ENCODE peak calls at places on chromosomes 4 and X, in four cellular contexts. Z is OCI-LY7, E is MM.1S, U is GM23338. W is an unnamed sample. For H3K79me2, the result is how much of the 10 kb centered on the place peaks cover.

GRCh38 chr4:25358515-25359275 is 18.4 kb upstream of the ANAPC4 start:
- DNase-seq in Z (peak), E (no peak), U (peak), W (no peak)

GRCh38 chrX:23742174-23742692 is 843 bp downstream of the ACOT9 start:
- DNase-seq in Z (peak), E (peak), U (peak), W (peak)

GRCh38 chr4:2930821-2931764 is 32.1 kb downstream of the NOP14 start:
- DNase-seq in Z (no peak), E (no peak), U (no peak), W (no peak)

GRCh38 chr4:165738571-165738970 is 134.5 kb upstream of the TLL1 start:
- DNase-seq in Z (no peak), E (no peak), U (no peak), W (no peak)

GRCh38 chr4:138952405-138952804 is 63.2 kb upstream of the NOCT start:
- DNase-seq in Z (no peak), E (no peak), U (no peak), W (no peak)

GRCh38 chr4:188812644-188813043 is 673.4 kb downstream of the TRIML1 start:
- DNase-seq in Z (no peak), E (no peak), U (no peak), W (no peak)

GRCh38 chrX:43655961-43656494 is at the start of gene MAOA:
- DNase-seq in Z (no peak), E (no peak), U (peak), W (peak)

GRCh38 chr4:128159967-128160366 is 98.9 kb downstream of the LARP1B start:
- DNase-seq in Z (no peak), E (no peak), U (no peak), W (no peak)

GRCh38 chr4:40515398-40516293 is 114.0 kb downstream of the RBM47 start:
- DNase-seq in Z (peak), E (peak), U (peak), W (peak)

GRCh38 chr4:68062501-68062900 is 67.2 kb downstream of the TMPRSS11F start:
- DNase-seq in Z (no peak), E (no peak), U (no peak), W (no peak)

GRCh38 chr4:122458625-122459024 is 2.1 kb upstream of the IL2 start:
- DNase-seq in Z (no peak), E (no peak), U (peak), W (no peak)

DNA sequence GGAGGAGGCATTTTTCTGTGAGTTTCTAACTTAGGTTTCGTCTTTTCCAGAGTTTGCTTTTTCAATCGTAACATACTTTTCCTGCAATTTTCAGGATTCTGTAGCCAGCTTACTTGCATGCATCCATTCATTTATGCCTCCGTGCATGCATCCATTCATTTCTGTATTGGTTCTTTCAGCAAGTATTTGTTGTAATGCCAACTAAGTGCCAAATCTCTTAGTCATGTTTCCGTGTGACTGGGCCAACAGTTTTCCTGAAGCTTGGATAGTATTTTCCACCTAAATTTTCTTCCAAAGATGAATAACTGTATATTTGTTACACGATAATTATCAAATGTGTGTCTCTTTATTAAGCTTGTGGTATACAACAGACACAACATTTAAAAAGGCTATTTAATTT is 41.5 kb downstream of the CBLL2 start:
- DNase-seq in Z (no peak), E (no peak), U (no peak), W (no peak)
- TF ChIP-seq EZH2phosphoT487 in Z (no peak), E (no peak), U (no peak), W (no peak)

GRCh38 chrX:110013968-110014367 is 11.1 kb downstream of the TMEM164 start:
- DNase-seq in Z (no peak), E (no peak), U (no peak), W (no peak)
- H3K79me2 ChIP-seq in Z (under half), E (half or more), U (under half), W (under half)

GRCh38 chr4:109560687-109561452 is 824 bp downstream of the MCUB start:
- DNase-seq in Z (peak), E (peak), U (peak), W (peak)
- TF ChIP-seq EZH2phosphoT487 in Z (no peak), E (no peak), U (no peak), W (no peak)

GRCh38 chr4:39324897-39325613 is 41.1 kb downstream of the RFC1 start:
- DNase-seq in Z (no peak), E (no peak), U (no peak), W (no peak)

GRCh38 chr4:39324446-39324845 is 41.7 kb downstream of the RFC1 start:
- DNase-seq in Z (no peak), E (no peak), U (no peak), W (no peak)

GRCh38 chr4:39320381-39321115 is 45.6 kb downstream of the RFC1 start:
- DNase-seq in Z (no peak), E (no peak), U (no peak), W (no peak)

GRCh38 chr4:39326468-39326960 is 39.6 kb downstream of the RFC1 start:
- DNase-seq in Z (no peak), E (no peak), U (no peak), W (no peak)

GRCh38 chr4:39323836-39324235 is 42.3 kb downstream of the RFC1 start:
- DNase-seq in Z (no peak), E (no peak), U (no peak), W (no peak)
- H3K79me2 ChIP-seq in Z (under half), E (under half), U (under half), W (under half)

GRCh38 chr4:101332424-101332823 is 14.9 kb downstream of the PPP3CA start:
- DNase-seq in Z (no peak), E (no peak), U (no peak), W (no peak)
- TF ChIP-seq EZH2phosphoT487 in Z (no peak), E (no peak), U (no peak), W (no peak)

GRCh38 chr4:76969941-76970529 is 20.5 kb downstream of the SEPTIN11 start:
- DNase-seq in Z (no peak), E (no peak), U (peak), W (peak)
- H3K79me2 ChIP-seq in Z (under half), E (under half), U (half or more), W (half or more)

GRCh38 chr4:37470243-37470642 is 215.9 kb downstream of the RELL1 start:
- DNase-seq in Z (no peak), E (no peak), U (no peak), W (no peak)
- TF ChIP-seq EZH2phosphoT487 in Z (no peak), E (no peak), U (no peak), W (no peak)

DNA sequence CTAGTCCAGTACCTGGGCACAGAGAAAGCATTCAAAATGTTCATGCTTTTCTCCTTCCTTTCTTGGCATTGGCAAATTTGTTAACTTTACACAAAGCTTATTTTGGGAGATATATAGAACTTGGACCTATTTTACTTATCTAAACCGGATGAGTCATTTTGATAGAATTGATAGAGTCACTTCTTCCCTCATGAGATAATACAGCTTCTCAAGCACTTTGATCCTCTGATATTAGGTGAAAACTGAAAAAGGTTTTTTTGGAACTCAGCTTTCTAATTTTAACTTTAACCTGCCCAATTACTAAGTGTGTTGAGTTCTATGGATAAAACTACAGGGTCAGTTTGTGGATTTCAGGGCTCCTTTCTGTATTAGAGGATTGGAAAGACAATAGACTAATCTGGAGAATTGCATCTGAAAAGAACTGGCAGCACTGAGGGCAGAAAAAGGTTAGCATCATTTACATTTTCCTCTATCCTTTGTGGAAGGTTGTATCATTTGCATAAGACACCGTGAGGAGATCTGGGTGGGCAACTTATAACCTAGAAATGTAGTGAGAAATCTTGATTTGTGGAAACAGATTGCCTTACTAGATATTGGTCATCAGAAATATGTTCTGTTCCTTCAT is 2.4 kb downstream of the WDR44 start:
- DNase-seq in Z (no peak), E (no peak), U (peak), W (no peak)
- H3K79me2 ChIP-seq in Z (under half), E (half or more), U (half or more), W (half or more)

W was measured in neural progenitor cell.